ENCODE peak calls at places on chromosomes 4 and X, in five cellular contexts. G, O, D, C and H are unnamed samples.

GRCh38 chrX:124862304-124862703 is 457.4 kb upstream of the TEX13C start:
- DNase-seq in O (no peak), C (no peak), D (no peak), G (no peak), H (no peak)

GRCh38 chr4:46937493-46937892 is 28.4 kb upstream of the COX7B2 start:
- DNase-seq in C (no peak), O (no peak), G (no peak), D (peak), H (no peak)

GRCh38 chrX:80751456-80751855 is 58.2 kb downstream of the BRWD3 start:
- DNase-seq in G (no peak), O (no peak), C (no peak), D (no peak), H (no peak)

GRCh38 chrX:52265713-52266112 is 81.0 kb downstream of the MAGED4 start:
- DNase-seq in G (no peak), O (no peak), C (no peak), D (no peak), H (no peak)

GRCh38 chrX:153184787-153185186 is 5.7 kb downstream of the MAGEA1 start:
- DNase-seq in C (no peak), O (no peak), D (no peak), G (no peak), H (no peak)

GRCh38 chr4:13329963-13330362 is 154.2 kb downstream of the RAB28 start:
- DNase-seq in O (no peak), D (peak), C (no peak), G (no peak), H (no peak)

GRCh38 chr4:168751263-168752225 is 254.7 kb downstream of the PALLD start:
- DNase-seq in C (no peak), G (no peak), O (no peak), D (peak), H (no peak)

GRCh38 chr4:26459756-26460530 is 30.3 kb downstream of the CCKAR start:
- DNase-seq in D (peak), O (no peak), C (no peak), G (no peak), H (no peak)

GRCh38 chr4:93834371-93835066 is 6.0 kb downstream of the ATOH1 start:
- DNase-seq in O (no peak), G (no peak), D (no peak), C (no peak), H (no peak)

GRCh38 chrX:40550069-40550468 is 30.7 kb upstream of the ATP6AP2 start:
- DNase-seq in O (no peak), C (no peak), G (no peak), D (no peak), H (no peak)

GRCh38 chrX:110188701-110189558 is 129.0 kb downstream of the AMMECR1 start:
- DNase-seq in G (no peak), D (no peak), O (no peak), C (peak), H (no peak)

GRCh38 chr4:90495211-90495610 is 368.0 kb downstream of the CCSER1 start:
- DNase-seq in G (no peak), C (no peak), O (no peak), D (no peak), H (no peak)

GRCh38 chrX:132474522-132474921 is 14.3 kb downstream of the MBNL3 start:
- DNase-seq in O (no peak), D (peak), C (no peak), G (no peak), H (no peak)

GRCh38 chr4:94827481-94828110 is 69.8 kb downstream of the BMPR1B start:
- DNase-seq in D (peak), O (no peak), G (peak), C (no peak), H (no peak)

GRCh38 chr4:173076903-173077629 is 91.5 kb upstream of the GALNT7 start:
- DNase-seq in C (no peak), G (no peak), O (no peak), D (peak), H (no peak)

GRCh38 chr4:9997881-9998280 is 23.4 kb downstream of the SLC2A9 start:
- DNase-seq in O (no peak), D (no peak), C (no peak), G (no peak), H (no peak)

GRCh38 chr4:78691971-78692814 is 84.0 kb upstream of the BMP2K start:
- DNase-seq in C (peak), G (no peak), O (no peak), D (peak), H (no peak)

GRCh38 chrX:42567268-42567667 is 210.7 kb downstream of the PPP1R2C start:
- DNase-seq in D (no peak), C (no peak), G (no peak), O (no peak), H (no peak)

GRCh38 chrX:148371251-148371650 is 129.2 kb upstream of the AFF2 start:
- DNase-seq in G (no peak), C (no peak), D (no peak), O (no peak), H (no peak)

GRCh38 chr4:53378171-53378482 is 686 bp downstream of the FIP1L1 start:
- DNase-seq in G (no peak), D (no peak), O (no peak), C (no peak), H (no peak)

GRCh38 chrX:8981742-8982141 is 52.2 kb downstream of the FAM9B start:
- DNase-seq in D (no peak), C (no peak), O (no peak), G (no peak), H (no peak)

DNA sequence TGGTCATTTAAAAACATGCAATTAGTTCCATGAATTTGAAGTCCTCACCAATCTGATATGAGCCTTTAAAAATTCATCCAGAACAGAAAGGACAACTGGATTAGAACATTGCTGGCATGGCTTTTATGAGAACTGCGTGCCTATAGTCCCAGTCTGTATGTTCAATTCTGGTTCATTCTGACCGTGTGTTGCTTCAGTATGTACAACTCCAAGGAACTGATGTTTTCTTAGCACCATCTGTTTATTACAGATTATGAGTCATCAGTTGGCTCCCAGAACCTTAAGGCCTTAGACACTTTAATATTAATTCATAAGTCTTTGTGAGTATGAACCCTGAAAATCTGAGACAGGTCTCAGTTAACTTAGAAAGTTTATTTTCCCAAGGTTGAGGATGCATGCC is 115.0 kb downstream of the CEP44 start:
- DNase-seq in C (no peak), D (peak), O (no peak), G (no peak), H (no peak)
- TF ChIP-seq CTCF in C (no peak), D (no peak), O (no peak), G (no peak), H (no peak)

GRCh38 chr4:153785830-153786721 is 2.8 kb downstream of the SFRP2 start:
- DNase-seq in D (peak), G (no peak), O (no peak), C (peak), H (no peak)
- TF ChIP-seq CTCF in D (peak), G (peak), O (no peak), C (peak), H (peak)

GRCh38 chrX:10190367-10190766 is 33.6 kb downstream of the CLCN4 start:
- DNase-seq in D (peak), C (peak), O (peak), G (peak), H (no peak)
- TF ChIP-seq CTCF in D (peak), C (peak), O (peak), G (peak), H (peak)

GRCh38 chr4:4860803-4861591 is 1.5 kb downstream of the MSX1 start:
- DNase-seq in G (no peak), D (peak), C (no peak), O (no peak), H (no peak)
- TF ChIP-seq CTCF in G (no peak), D (no peak), C (no peak), O (no peak), H (peak)

GRCh38 chrX:16743604-16744325 is 24.4 kb downstream of the SYAP1 start:
- DNase-seq in G (peak), C (no peak), O (no peak), D (peak), H (no peak)
- TF ChIP-seq CTCF in G (no peak), C (no peak), O (no peak), D (peak), H (peak)

DNA sequence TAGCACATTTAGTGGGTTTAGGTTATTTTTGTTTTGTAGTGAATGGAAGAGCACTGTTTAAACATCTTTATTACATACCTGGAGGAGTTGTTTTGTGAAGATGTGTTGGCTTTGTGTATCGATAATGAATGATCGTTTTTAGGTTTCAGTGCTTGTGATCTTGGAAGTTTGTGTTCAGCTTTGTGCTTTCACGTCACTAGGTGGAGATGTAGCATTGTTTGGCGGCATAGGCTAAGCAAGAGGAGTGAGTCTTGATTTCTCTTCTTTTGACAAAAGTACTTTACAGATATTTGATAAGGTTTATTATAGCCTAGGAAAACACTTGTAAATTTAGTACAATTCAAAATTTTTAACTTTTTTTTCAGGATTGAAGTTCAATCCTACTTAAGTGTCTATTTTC is 50.4 kb downstream of the PDK3 start:
- DNase-seq in O (no peak), G (no peak), D (peak), C (no peak), H (no peak)
- TF ChIP-seq CTCF in O (peak), G (peak), D (peak), C (peak), H (peak)

GRCh38 chr4:120667102-120667501 is 255.4 kb downstream of the PRDM5 start:
- DNase-seq in G (no peak), O (no peak), D (no peak), C (no peak), H (no peak)
- TF ChIP-seq CTCF in G (no peak), O (no peak), D (no peak), C (no peak), H (no peak)

GRCh38 chr4:24033626-24034025 is 143.8 kb upstream of the PPARGC1A start:
- DNase-seq in O (no peak), C (no peak), G (no peak), D (no peak), H (no peak)

GRCh38 chr4:24032371-24032989 is 142.6 kb upstream of the PPARGC1A start:
- DNase-seq in G (no peak), C (peak), O (no peak), D (peak), H (no peak)
- TF ChIP-seq CTCF in G (no peak), C (peak), O (no peak), D (peak), H (peak)

GRCh38 chrX:102514536-102514935 is 2.0 kb downstream of the TMSB15A start:
- DNase-seq in C (no peak), D (no peak), O (no peak), G (no peak), H (no peak)

GRCh38 chrX:102516314-102516936 is at the start of gene TMSB15A:
- DNase-seq in O (peak), C (no peak), D (no peak), G (no peak), H (peak)

DNA sequence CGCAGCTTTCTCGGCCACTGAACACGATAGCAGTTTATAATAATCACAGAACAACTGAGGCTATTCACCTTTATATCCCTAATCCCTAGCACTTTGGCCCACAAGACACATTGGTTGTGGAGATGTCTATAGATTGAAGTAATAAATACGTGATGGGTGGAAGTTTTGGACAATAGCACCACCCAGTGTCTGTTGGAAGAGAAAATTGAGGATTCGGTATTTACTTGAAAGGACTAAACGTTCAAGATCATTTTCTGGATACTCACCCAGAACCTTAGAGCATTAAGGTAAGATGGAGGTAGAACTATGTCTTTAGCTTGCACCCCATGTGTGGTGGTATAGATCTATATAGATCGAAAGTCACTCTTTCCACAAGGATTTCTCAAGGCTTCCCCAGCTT is 792 bp upstream of the TMSB15A start:
- DNase-seq in C (no peak), O (no peak), G (no peak), D (peak), H (no peak)
- TF ChIP-seq CTCF in C (peak), O (no peak), G (peak), D (peak), H (peak)